ENCODE peak calls at places on chromosomes 12 and 14, in ten cellular contexts. D is tibial nerve, W is A549, N is prostate gland, Q is gastrocnemius medialis, K is breast epithelium, X is IMR-90, Z is ovary, O is HCT116, E is stomach. M is an unnamed sample.

GRCh38 chr14:46490150-46490769 is 161.3 kb downstream of the RPL10L start:
- DNase-seq in D (no peak), W (peak; percentile 15), N (no peak), Q (no peak), K (no peak), X (no peak), Z (no peak), O (peak; percentile 12), E (no peak), M (peak; percentile 40)

GRCh38 chr12:103455020-103455763 is 40.6 kb downstream of the C12orf42 start:
- DNase-seq in D (no peak), W (no peak), N (no peak), Q (no peak), K (no peak), X (no peak), Z (no peak), O (no peak), E (no peak), M (no peak)

GRCh38 chr12:82174383-82174782 is 183.8 kb downstream of the CCDC59 start:
- DNase-seq in D (no peak), W (no peak), N (no peak), Q (no peak), K (no peak), X (no peak), Z (no peak), O (no peak), E (no peak), M (no peak)

GRCh38 chr12:71787574-71787973 is 32.9 kb downstream of the RAB21 start:
- DNase-seq in D (no peak), W (no peak), N (no peak), Q (no peak), K (no peak), X (no peak), Z (no peak), O (no peak), E (no peak), M (no peak)

GRCh38 chr14:61479746-61480502 is 158.5 kb downstream of the PRKCH start:
- DNase-seq in D (no peak), W (no peak), N (no peak), Q (no peak), K (no peak), X (peak; percentile 66), Z (no peak), O (no peak), E (no peak), M (no peak)

GRCh38 chr14:69615471-69616407 is 4.3 kb downstream of the SUSD6 start:
- DNase-seq in D (peak; percentile 84), W (no peak), N (peak; percentile 65), Q (peak; percentile 50), K (peak; percentile 71), X (peak; percentile 84), Z (peak; percentile 53), O (no peak), E (peak; percentile 49), M (peak; percentile 85)

GRCh38 chr14:37147310-37147875 is 25.0 kb downstream of the SLC25A21 start:
- DNase-seq in D (no peak), W (no peak), N (no peak), Q (no peak), K (no peak), X (no peak), Z (no peak), O (no peak), E (no peak), M (peak; percentile 26)

GRCh38 chr12:43044241-43044640 is 454.7 kb upstream of the PRICKLE1 start:
- DNase-seq in D (no peak), W (no peak), N (no peak), Q (no peak), K (no peak), X (no peak), Z (no peak), O (no peak), E (no peak), M (no peak)

GRCh38 chr14:49876563-49877127 is 16.2 kb upstream of the ARF6 start:
- DNase-seq in D (no peak), W (no peak), N (no peak), Q (no peak), K (no peak), X (no peak), Z (no peak), O (no peak), E (no peak), M (no peak)

GRCh38 chr12:8452976-8453616 is 2.7 kb upstream of the CLEC6A start:
- DNase-seq in D (no peak), W (no peak), N (no peak), Q (no peak), K (no peak), X (no peak), Z (no peak), O (no peak), E (no peak), M (no peak)

GRCh38 chr14:99234366-99234765 is 37.6 kb downstream of the BCL11B start:
- DNase-seq in D (no peak), W (no peak), N (no peak), Q (no peak), K (no peak), X (no peak), Z (no peak), O (no peak), E (no peak), M (no peak)

GRCh38 chr14:94394594-94395305 is 6.3 kb upstream of the SERPINA1 start:
- DNase-seq in D (peak; percentile 59), W (no peak), N (no peak), Q (peak; percentile 47), K (no peak), X (peak; percentile 58), Z (no peak), O (no peak), E (no peak), M (no peak)

GRCh38 chr12:12506541-12506940 is 56.1 kb downstream of the DUSP16 start:
- DNase-seq in D (no peak), W (no peak), N (no peak), Q (no peak), K (no peak), X (peak; percentile 63), Z (peak; percentile 37), O (no peak), E (no peak), M (no peak)

GRCh38 chr12:48454675-48455074 is 17.7 kb upstream of the ANP32D start:
- DNase-seq in D (no peak), W (peak; percentile 50), N (no peak), Q (no peak), K (no peak), X (peak; percentile 8), Z (no peak), O (peak; percentile 31), E (no peak), M (peak; percentile 31)

GRCh38 chr14:32209471-32209870 is 6.4 kb upstream of the RNU6-8 start:
- DNase-seq in D (no peak), W (no peak), N (no peak), Q (no peak), K (no peak), X (no peak), Z (no peak), O (no peak), E (no peak), M (no peak)

GRCh38 chr12:3725267-3726115 is 27.4 kb downstream of the CRACR2A start:
- DNase-seq in D (peak; percentile 31), W (no peak), N (no peak), Q (peak; percentile 23), K (no peak), X (no peak), Z (no peak), O (no peak), E (no peak), M (peak; percentile 9)

GRCh38 chr12:93614917-93615596 is 42.6 kb downstream of the SOCS2 start:
- DNase-seq in D (no peak), W (no peak), N (no peak), Q (no peak), K (no peak), X (peak; percentile 22), Z (no peak), O (no peak), E (no peak), M (no peak)

GRCh38 chr12:101414533-101415119 is 7.1 kb upstream of the ARL1 start:
- DNase-seq in D (peak; percentile 75), W (peak; percentile 83), N (peak; percentile 46), Q (no peak), K (no peak), X (peak; percentile 67), Z (no peak), O (peak; percentile 73), E (no peak), M (peak; percentile 58)

GRCh38 chr12:30985814-30986452 is 59.4 kb downstream of the TSPAN11 start:
- DNase-seq in D (peak; percentile 33), W (peak; percentile 55), N (peak; percentile 33), Q (no peak), K (no peak), X (peak; percentile 40), Z (peak; percentile 38), O (peak; percentile 27), E (peak; percentile 59), M (peak; percentile 40)

GRCh38 chr14:56334458-56334857 is 216.2 kb downstream of the PELI2 start:
- DNase-seq in D (no peak), W (no peak), N (no peak), Q (no peak), K (no peak), X (peak; percentile 49), Z (no peak), O (no peak), E (no peak), M (no peak)
- TF ChIP-seq POLR2A in D (no peak), W (no peak), N (no peak), Q (no peak), K (no peak), X (no peak), Z (no peak), O (no peak), E (no peak), M (no peak)

DNA sequence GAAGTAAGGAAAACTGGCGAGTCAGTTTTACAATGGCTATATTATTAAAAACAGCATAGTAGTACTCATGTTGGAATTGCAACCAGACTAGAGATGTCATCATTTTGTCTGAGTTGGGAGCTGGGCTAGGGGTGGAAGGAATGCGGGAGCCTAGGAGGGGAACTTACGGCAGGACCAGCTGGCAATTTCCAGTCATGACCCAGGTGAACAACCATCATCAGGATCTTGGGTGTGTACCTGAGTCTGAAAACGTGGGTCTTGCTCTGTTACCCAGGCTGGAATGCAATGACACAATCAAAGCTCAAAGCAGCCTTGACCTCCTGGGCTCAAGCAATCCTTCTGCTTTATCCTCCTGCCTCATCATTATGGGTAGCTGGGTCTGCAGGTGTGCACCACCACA is 50.9 kb downstream of the ALG10B start:
- DNase-seq in D (no peak), W (no peak), N (no peak), Q (no peak), K (no peak), X (no peak), Z (no peak), O (no peak), E (no peak), M (no peak)
- TF ChIP-seq POLR2A in D (no peak), W (no peak), N (no peak), Q (no peak), K (no peak), X (no peak), Z (no peak), O (no peak), E (no peak), M (no peak)

GRCh38 chr12:116472193-116472592 is 87.0 kb upstream of the MAP1LC3B2 start:
- DNase-seq in D (no peak), W (no peak), N (no peak), Q (no peak), K (no peak), X (no peak), Z (no peak), O (no peak), E (no peak), M (no peak)
- TF ChIP-seq POLR2A in D (no peak), W (no peak), N (no peak), Q (no peak), K (no peak), X (no peak), Z (no peak), O (no peak), E (no peak), M (no peak)

GRCh38 chr12:108567974-108568652 is 5.7 kb downstream of the ISCU start:
- DNase-seq in D (no peak), W (no peak), N (no peak), Q (no peak), K (no peak), X (peak; percentile 15), Z (no peak), O (no peak), E (no peak), M (no peak)
- TF ChIP-seq POLR2A in D (no peak), W (no peak), N (no peak), Q (no peak), K (no peak), X (no peak), Z (no peak), O (no peak), E (no peak), M (no peak)

M was measured in erythroblast.